ENCODE peak calls at places on chromosomes 7 and 10, in ten cellular contexts. One of them, this sample, is unnamed.

GRCh38 chr10:79324032-79324695 is 23.1 kb upstream of the PPIF start:
- DNase-seq in colonic mucosa: no peak
- DNase-seq in hypothalamus: no peak
- DNase-seq in kidney glomerular epithelial cell: no peak
- DNase-seq in activated CD8-positive, alpha-beta memory T cell treated with anti-CD3 and anti-CD28 coated beads for 48 hours: no peak
- DNase-seq in COR-L47: no peak
- DNase-seq in A549: no peak
- DNase-seq in GDM1: no peak
- DNase-seq in fibroblast of lung: no peak
- DNase-seq in stimulated activated CD8-positive, alpha-beta memory T cell treated with anti-CD3 and anti-CD28 coated beads, Interleukin-4, amount 100 ng/mL, for 1 hour: no peak
- DNase-seq in this sample: no peak

GRCh38 chr10:97714401-97715258 is 1.1 kb downstream of the MARVELD1 start:
- DNase-seq in hypothalamus: no peak
- DNase-seq in kidney glomerular epithelial cell: no peak
- DNase-seq in colonic mucosa: peak; percentile 81
- DNase-seq in fibroblast of lung: peak; percentile 80
- DNase-seq in COR-L47: no peak
- DNase-seq in A549: peak; percentile 53
- DNase-seq in GDM1: peak; percentile 70
- DNase-seq in activated CD8-positive, alpha-beta memory T cell treated with anti-CD3 and anti-CD28 coated beads for 48 hours: no peak
- DNase-seq in stimulated activated CD8-positive, alpha-beta memory T cell treated with anti-CD3 and anti-CD28 coated beads, Interleukin-4, amount 100 ng/mL, for 1 hour: no peak
- DNase-seq in this sample: peak; percentile 33

GRCh38 chr10:24694086-24694485 is 29.6 kb downstream of the ARHGAP21 start:
- DNase-seq in colonic mucosa: no peak
- DNase-seq in kidney glomerular epithelial cell: no peak
- DNase-seq in stimulated activated CD8-positive, alpha-beta memory T cell treated with anti-CD3 and anti-CD28 coated beads, Interleukin-4, amount 100 ng/mL, for 1 hour: no peak
- DNase-seq in A549: no peak
- DNase-seq in fibroblast of lung: peak; percentile 27
- DNase-seq in activated CD8-positive, alpha-beta memory T cell treated with anti-CD3 and anti-CD28 coated beads for 48 hours: no peak
- DNase-seq in GDM1: no peak
- DNase-seq in COR-L47: no peak
- DNase-seq in hypothalamus: no peak
- DNase-seq in this sample: no peak

GRCh38 chr7:138670594-138670993 is 30.6 kb downstream of the SVOPL start:
- DNase-seq in A549: no peak
- DNase-seq in kidney glomerular epithelial cell: no peak
- DNase-seq in activated CD8-positive, alpha-beta memory T cell treated with anti-CD3 and anti-CD28 coated beads for 48 hours: no peak
- DNase-seq in hypothalamus: no peak
- DNase-seq in GDM1: no peak
- DNase-seq in stimulated activated CD8-positive, alpha-beta memory T cell treated with anti-CD3 and anti-CD28 coated beads, Interleukin-4, amount 100 ng/mL, for 1 hour: no peak
- DNase-seq in COR-L47: no peak
- DNase-seq in fibroblast of lung: no peak
- DNase-seq in colonic mucosa: no peak
- DNase-seq in this sample: no peak

GRCh38 chr7:159128767-159129166 is 15.9 kb downstream of the VIPR2 start:
- DNase-seq in kidney glomerular epithelial cell: no peak
- DNase-seq in A549: no peak
- DNase-seq in GDM1: no peak
- DNase-seq in COR-L47: no peak
- DNase-seq in colonic mucosa: no peak
- DNase-seq in hypothalamus: no peak
- DNase-seq in fibroblast of lung: no peak
- DNase-seq in stimulated activated CD8-positive, alpha-beta memory T cell treated with anti-CD3 and anti-CD28 coated beads, Interleukin-4, amount 100 ng/mL, for 1 hour: no peak
- DNase-seq in activated CD8-positive, alpha-beta memory T cell treated with anti-CD3 and anti-CD28 coated beads for 48 hours: no peak
- DNase-seq in this sample: no peak

GRCh38 chr7:43873300-43873699 is 4.0 kb upstream of the MRPS24 start:
- DNase-seq in A549: peak; percentile 9
- DNase-seq in activated CD8-positive, alpha-beta memory T cell treated with anti-CD3 and anti-CD28 coated beads for 48 hours: no peak
- DNase-seq in stimulated activated CD8-positive, alpha-beta memory T cell treated with anti-CD3 and anti-CD28 coated beads, Interleukin-4, amount 100 ng/mL, for 1 hour: no peak
- DNase-seq in kidney glomerular epithelial cell: no peak
- DNase-seq in COR-L47: no peak
- DNase-seq in fibroblast of lung: peak; percentile 78
- DNase-seq in colonic mucosa: peak; percentile 74
- DNase-seq in GDM1: no peak
- DNase-seq in hypothalamus: no peak
- DNase-seq in this sample: no peak

GRCh38 chr10:11035318-11035920 is 17.7 kb downstream of the CELF2 start:
- DNase-seq in kidney glomerular epithelial cell: peak; percentile 68
- DNase-seq in fibroblast of lung: peak; percentile 82
- DNase-seq in hypothalamus: no peak
- DNase-seq in GDM1: no peak
- DNase-seq in activated CD8-positive, alpha-beta memory T cell treated with anti-CD3 and anti-CD28 coated beads for 48 hours: no peak
- DNase-seq in COR-L47: no peak
- DNase-seq in stimulated activated CD8-positive, alpha-beta memory T cell treated with anti-CD3 and anti-CD28 coated beads, Interleukin-4, amount 100 ng/mL, for 1 hour: no peak
- DNase-seq in colonic mucosa: peak; percentile 51
- DNase-seq in A549: no peak
- DNase-seq in this sample: no peak

GRCh38 chr10:58361353-58361752 is 23.9 kb upstream of the TFAM start:
- DNase-seq in colonic mucosa: no peak
- DNase-seq in COR-L47: no peak
- DNase-seq in GDM1: no peak
- DNase-seq in fibroblast of lung: no peak
- DNase-seq in A549: no peak
- DNase-seq in hypothalamus: no peak
- DNase-seq in stimulated activated CD8-positive, alpha-beta memory T cell treated with anti-CD3 and anti-CD28 coated beads, Interleukin-4, amount 100 ng/mL, for 1 hour: no peak
- DNase-seq in kidney glomerular epithelial cell: no peak
- DNase-seq in activated CD8-positive, alpha-beta memory T cell treated with anti-CD3 and anti-CD28 coated beads for 48 hours: no peak
- DNase-seq in this sample: no peak

GRCh38 chr10:72426982-72427381 is 72.3 kb upstream of the DNAJB12 start:
- DNase-seq in colonic mucosa: no peak
- DNase-seq in COR-L47: no peak
- DNase-seq in GDM1: no peak
- DNase-seq in stimulated activated CD8-positive, alpha-beta memory T cell treated with anti-CD3 and anti-CD28 coated beads, Interleukin-4, amount 100 ng/mL, for 1 hour: no peak
- DNase-seq in activated CD8-positive, alpha-beta memory T cell treated with anti-CD3 and anti-CD28 coated beads for 48 hours: no peak
- DNase-seq in hypothalamus: no peak
- DNase-seq in kidney glomerular epithelial cell: no peak
- DNase-seq in A549: no peak
- DNase-seq in fibroblast of lung: no peak
- DNase-seq in this sample: no peak

GRCh38 chr7:73701357-73701995 is 18.0 kb downstream of the STX1A start:
- DNase-seq in hypothalamus: no peak
- DNase-seq in fibroblast of lung: peak; percentile 68
- DNase-seq in stimulated activated CD8-positive, alpha-beta memory T cell treated with anti-CD3 and anti-CD28 coated beads, Interleukin-4, amount 100 ng/mL, for 1 hour: no peak
- DNase-seq in activated CD8-positive, alpha-beta memory T cell treated with anti-CD3 and anti-CD28 coated beads for 48 hours: no peak
- DNase-seq in kidney glomerular epithelial cell: no peak
- DNase-seq in A549: peak; percentile 95
- DNase-seq in COR-L47: no peak
- DNase-seq in colonic mucosa: peak; percentile 74
- DNase-seq in GDM1: no peak
- DNase-seq in this sample: no peak

GRCh38 chr7:109964780-109965179 is 1126.1 kb upstream of the LRRN3 start:
- DNase-seq in A549: peak; percentile 43
- DNase-seq in stimulated activated CD8-positive, alpha-beta memory T cell treated with anti-CD3 and anti-CD28 coated beads, Interleukin-4, amount 100 ng/mL, for 1 hour: no peak
- DNase-seq in hypothalamus: no peak
- DNase-seq in colonic mucosa: no peak
- DNase-seq in activated CD8-positive, alpha-beta memory T cell treated with anti-CD3 and anti-CD28 coated beads for 48 hours: no peak
- DNase-seq in kidney glomerular epithelial cell: no peak
- DNase-seq in fibroblast of lung: no peak
- DNase-seq in GDM1: no peak
- DNase-seq in COR-L47: no peak
- DNase-seq in this sample: no peak

GRCh38 chr10:91909178-91909677 is at the start of gene FGFBP3:
- DNase-seq in COR-L47: peak; percentile 34
- DNase-seq in kidney glomerular epithelial cell: peak; percentile 33
- DNase-seq in hypothalamus: peak; percentile 3
- DNase-seq in GDM1: peak; percentile 10
- DNase-seq in A549: peak; percentile 65
- DNase-seq in activated CD8-positive, alpha-beta memory T cell treated with anti-CD3 and anti-CD28 coated beads for 48 hours: no peak
- DNase-seq in fibroblast of lung: peak; percentile 63
- DNase-seq in colonic mucosa: peak; percentile 66
- DNase-seq in stimulated activated CD8-positive, alpha-beta memory T cell treated with anti-CD3 and anti-CD28 coated beads, Interleukin-4, amount 100 ng/mL, for 1 hour: no peak
- DNase-seq in this sample: peak; percentile 40

GRCh38 chr10:101897633-101898032 is 54.0 kb upstream of the KCNIP2 start:
- DNase-seq in kidney glomerular epithelial cell: peak; percentile 8
- DNase-seq in A549: no peak
- DNase-seq in COR-L47: peak; percentile 12
- DNase-seq in colonic mucosa: no peak
- DNase-seq in stimulated activated CD8-positive, alpha-beta memory T cell treated with anti-CD3 and anti-CD28 coated beads, Interleukin-4, amount 100 ng/mL, for 1 hour: no peak
- DNase-seq in hypothalamus: no peak
- DNase-seq in fibroblast of lung: peak; percentile 70
- DNase-seq in activated CD8-positive, alpha-beta memory T cell treated with anti-CD3 and anti-CD28 coated beads for 48 hours: no peak
- DNase-seq in GDM1: no peak
- DNase-seq in this sample: no peak

GRCh38 chr10:29668628-29669027 is 33.9 kb upstream of the SVIL start:
- DNase-seq in A549: peak; percentile 30
- DNase-seq in fibroblast of lung: peak; percentile 86
- DNase-seq in kidney glomerular epithelial cell: peak; percentile 91
- DNase-seq in COR-L47: no peak
- DNase-seq in activated CD8-positive, alpha-beta memory T cell treated with anti-CD3 and anti-CD28 coated beads for 48 hours: no peak
- DNase-seq in GDM1: no peak
- DNase-seq in stimulated activated CD8-positive, alpha-beta memory T cell treated with anti-CD3 and anti-CD28 coated beads, Interleukin-4, amount 100 ng/mL, for 1 hour: no peak
- DNase-seq in hypothalamus: no peak
- DNase-seq in colonic mucosa: no peak
- DNase-seq in this sample: no peak

GRCh38 chr10:118956253-118957140 is 73.0 kb upstream of the NANOS1 start:
- DNase-seq in stimulated activated CD8-positive, alpha-beta memory T cell treated with anti-CD3 and anti-CD28 coated beads, Interleukin-4, amount 100 ng/mL, for 1 hour: no peak
- DNase-seq in fibroblast of lung: no peak
- DNase-seq in hypothalamus: no peak
- DNase-seq in A549: no peak
- DNase-seq in colonic mucosa: no peak
- DNase-seq in GDM1: no peak
- DNase-seq in kidney glomerular epithelial cell: no peak
- DNase-seq in COR-L47: no peak
- DNase-seq in activated CD8-positive, alpha-beta memory T cell treated with anti-CD3 and anti-CD28 coated beads for 48 hours: no peak
- DNase-seq in this sample: no peak

GRCh38 chr10:21989453-21990154 is 13.9 kb downstream of the DNAJC1 start:
- DNase-seq in A549: peak; percentile 74
- DNase-seq in COR-L47: no peak
- DNase-seq in GDM1: peak; percentile 45
- DNase-seq in activated CD8-positive, alpha-beta memory T cell treated with anti-CD3 and anti-CD28 coated beads for 48 hours: no peak
- DNase-seq in hypothalamus: peak; percentile 20
- DNase-seq in colonic mucosa: peak; percentile 26
- DNase-seq in kidney glomerular epithelial cell: no peak
- DNase-seq in fibroblast of lung: peak; percentile 63
- DNase-seq in stimulated activated CD8-positive, alpha-beta memory T cell treated with anti-CD3 and anti-CD28 coated beads, Interleukin-4, amount 100 ng/mL, for 1 hour: no peak
- DNase-seq in this sample: peak; percentile 33

GRCh38 chr10:131911451-131911850 is 10.6 kb downstream of the PPP2R2D start:
- DNase-seq in A549: no peak
- DNase-seq in GDM1: no peak
- DNase-seq in activated CD8-positive, alpha-beta memory T cell treated with anti-CD3 and anti-CD28 coated beads for 48 hours: no peak
- DNase-seq in hypothalamus: no peak
- DNase-seq in fibroblast of lung: no peak
- DNase-seq in colonic mucosa: no peak
- DNase-seq in COR-L47: no peak
- DNase-seq in stimulated activated CD8-positive, alpha-beta memory T cell treated with anti-CD3 and anti-CD28 coated beads, Interleukin-4, amount 100 ng/mL, for 1 hour: no peak
- DNase-seq in kidney glomerular epithelial cell: no peak
- DNase-seq in this sample: no peak

GRCh38 chr7:50197547-50197946 is 104.5 kb upstream of the ZPBP start:
- DNase-seq in hypothalamus: no peak
- DNase-seq in kidney glomerular epithelial cell: peak; percentile 8
- DNase-seq in stimulated activated CD8-positive, alpha-beta memory T cell treated with anti-CD3 and anti-CD28 coated beads, Interleukin-4, amount 100 ng/mL, for 1 hour: no peak
- DNase-seq in A549: no peak
- DNase-seq in activated CD8-positive, alpha-beta memory T cell treated with anti-CD3 and anti-CD28 coated beads for 48 hours: peak; percentile 50
- DNase-seq in COR-L47: no peak
- DNase-seq in GDM1: no peak
- DNase-seq in fibroblast of lung: no peak
- DNase-seq in colonic mucosa: no peak
- DNase-seq in this sample: no peak

GRCh38 chr10:106582291-106582690 is 582.2 kb downstream of the SORCS1 start:
- DNase-seq in kidney glomerular epithelial cell: no peak
- DNase-seq in colonic mucosa: no peak
- DNase-seq in hypothalamus: peak; percentile 79
- DNase-seq in activated CD8-positive, alpha-beta memory T cell treated with anti-CD3 and anti-CD28 coated beads for 48 hours: no peak
- DNase-seq in A549: peak; percentile 8
- DNase-seq in stimulated activated CD8-positive, alpha-beta memory T cell treated with anti-CD3 and anti-CD28 coated beads, Interleukin-4, amount 100 ng/mL, for 1 hour: no peak
- DNase-seq in GDM1: no peak
- DNase-seq in COR-L47: no peak
- DNase-seq in fibroblast of lung: peak; percentile 22
- DNase-seq in this sample: peak; percentile 56

GRCh38 chr7:12080006-12080405 is 131.1 kb upstream of the TMEM106B start:
- DNase-seq in colonic mucosa: no peak
- DNase-seq in hypothalamus: no peak
- DNase-seq in fibroblast of lung: no peak
- DNase-seq in COR-L47: no peak
- DNase-seq in GDM1: no peak
- DNase-seq in A549: no peak
- DNase-seq in activated CD8-positive, alpha-beta memory T cell treated with anti-CD3 and anti-CD28 coated beads for 48 hours: no peak
- DNase-seq in kidney glomerular epithelial cell: no peak
- DNase-seq in stimulated activated CD8-positive, alpha-beta memory T cell treated with anti-CD3 and anti-CD28 coated beads, Interleukin-4, amount 100 ng/mL, for 1 hour: no peak
- DNase-seq in this sample: no peak

GRCh38 chr7:116780966-116781365 is 81.4 kb upstream of the CAPZA2 start:
- DNase-seq in kidney glomerular epithelial cell: no peak
- DNase-seq in COR-L47: no peak
- DNase-seq in stimulated activated CD8-positive, alpha-beta memory T cell treated with anti-CD3 and anti-CD28 coated beads, Interleukin-4, amount 100 ng/mL, for 1 hour: no peak
- DNase-seq in colonic mucosa: peak; percentile 73
- DNase-seq in activated CD8-positive, alpha-beta memory T cell treated with anti-CD3 and anti-CD28 coated beads for 48 hours: no peak
- DNase-seq in fibroblast of lung: no peak
- DNase-seq in A549: no peak
- DNase-seq in GDM1: no peak
- DNase-seq in hypothalamus: no peak
- DNase-seq in this sample: no peak

GRCh38 chr7:139602143-139602722 is 78.7 kb downstream of the CLEC2L start:
- DNase-seq in colonic mucosa: no peak
- DNase-seq in hypothalamus: no peak
- DNase-seq in fibroblast of lung: peak; percentile 34
- DNase-seq in activated CD8-positive, alpha-beta memory T cell treated with anti-CD3 and anti-CD28 coated beads for 48 hours: no peak
- DNase-seq in A549: peak; percentile 56
- DNase-seq in kidney glomerular epithelial cell: peak; percentile 35
- DNase-seq in stimulated activated CD8-positive, alpha-beta memory T cell treated with anti-CD3 and anti-CD28 coated beads, Interleukin-4, amount 100 ng/mL, for 1 hour: no peak
- DNase-seq in COR-L47: no peak
- DNase-seq in GDM1: no peak
- DNase-seq in this sample: peak; percentile 27

GRCh38 chr10:127774771-127775559 is 38.0 kb downstream of the FOXI2 start:
- DNase-seq in activated CD8-positive, alpha-beta memory T cell treated with anti-CD3 and anti-CD28 coated beads for 48 hours: no peak
- DNase-seq in fibroblast of lung: no peak
- DNase-seq in COR-L47: no peak
- DNase-seq in kidney glomerular epithelial cell: no peak
- DNase-seq in hypothalamus: no peak
- DNase-seq in stimulated activated CD8-positive, alpha-beta memory T cell treated with anti-CD3 and anti-CD28 coated beads, Interleukin-4, amount 100 ng/mL, for 1 hour: no peak
- DNase-seq in colonic mucosa: no peak
- DNase-seq in GDM1: no peak
- DNase-seq in A549: no peak
- DNase-seq in this sample: no peak

GRCh38 chr10:112896273-112896672 is 53.8 kb upstream of the TCF7L2 start:
- DNase-seq in colonic mucosa: peak; percentile 44
- DNase-seq in kidney glomerular epithelial cell: no peak
- DNase-seq in COR-L47: no peak
- DNase-seq in fibroblast of lung: peak; percentile 47
- DNase-seq in hypothalamus: no peak
- DNase-seq in A549: no peak
- DNase-seq in GDM1: no peak
- DNase-seq in stimulated activated CD8-positive, alpha-beta memory T cell treated with anti-CD3 and anti-CD28 coated beads, Interleukin-4, amount 100 ng/mL, for 1 hour: no peak
- DNase-seq in activated CD8-positive, alpha-beta memory T cell treated with anti-CD3 and anti-CD28 coated beads for 48 hours: no peak
- DNase-seq in this sample: no peak

GRCh38 chr10:59877191-59877671 is 29.1 kb downstream of the CCDC6 start:
- DNase-seq in A549: no peak
- DNase-seq in kidney glomerular epithelial cell: no peak
- DNase-seq in GDM1: no peak
- DNase-seq in fibroblast of lung: peak; percentile 85
- DNase-seq in stimulated activated CD8-positive, alpha-beta memory T cell treated with anti-CD3 and anti-CD28 coated beads, Interleukin-4, amount 100 ng/mL, for 1 hour: no peak
- DNase-seq in hypothalamus: no peak
- DNase-seq in activated CD8-positive, alpha-beta memory T cell treated with anti-CD3 and anti-CD28 coated beads for 48 hours: no peak
- DNase-seq in COR-L47: no peak
- DNase-seq in colonic mucosa: peak; percentile 15
- DNase-seq in this sample: no peak

GRCh38 chr10:33334170-33334838 is at the start of gene NRP1:
- DNase-seq in activated CD8-positive, alpha-beta memory T cell treated with anti-CD3 and anti-CD28 coated beads for 48 hours: no peak
- DNase-seq in fibroblast of lung: peak; percentile 11
- DNase-seq in hypothalamus: no peak
- DNase-seq in A549: peak; percentile 89
- DNase-seq in GDM1: peak; percentile 20
- DNase-seq in kidney glomerular epithelial cell: peak; percentile 45
- DNase-seq in stimulated activated CD8-positive, alpha-beta memory T cell treated with anti-CD3 and anti-CD28 coated beads, Interleukin-4, amount 100 ng/mL, for 1 hour: no peak
- DNase-seq in COR-L47: no peak
- DNase-seq in colonic mucosa: peak; percentile 39
- DNase-seq in this sample: peak; percentile 28

GRCh38 chr7:94375713-94376112 is 19.0 kb upstream of the COL1A2 start:
- DNase-seq in GDM1: no peak
- DNase-seq in kidney glomerular epithelial cell: peak; percentile 16
- DNase-seq in hypothalamus: no peak
- DNase-seq in COR-L47: no peak
- DNase-seq in colonic mucosa: no peak
- DNase-seq in activated CD8-positive, alpha-beta memory T cell treated with anti-CD3 and anti-CD28 coated beads for 48 hours: no peak
- DNase-seq in A549: no peak
- DNase-seq in stimulated activated CD8-positive, alpha-beta memory T cell treated with anti-CD3 and anti-CD28 coated beads, Interleukin-4, amount 100 ng/mL, for 1 hour: no peak
- DNase-seq in fibroblast of lung: peak; percentile 99
- DNase-seq in this sample: no peak

GRCh38 chr7:143240323-143241168 is 18.7 kb downstream of the TAS2R40 start:
- DNase-seq in A549: peak; percentile 76
- DNase-seq in COR-L47: peak; percentile 57
- DNase-seq in kidney glomerular epithelial cell: peak; percentile 84
- DNase-seq in fibroblast of lung: peak; percentile 81
- DNase-seq in GDM1: peak; percentile 63
- DNase-seq in activated CD8-positive, alpha-beta memory T cell treated with anti-CD3 and anti-CD28 coated beads for 48 hours: peak; percentile 24
- DNase-seq in stimulated activated CD8-positive, alpha-beta memory T cell treated with anti-CD3 and anti-CD28 coated beads, Interleukin-4, amount 100 ng/mL, for 1 hour: peak; percentile 17
- DNase-seq in colonic mucosa: peak; percentile 78
- DNase-seq in hypothalamus: peak; percentile 71
- DNase-seq in this sample: peak; percentile 87